ENCODE peak calls at places on chromosomes 11 and 22, in four cellular contexts. One of them, this sample, is unnamed.

GRCh38 chr11:14105446-14105845 is 142.9 kb downstream of the SPON1 start:
- DNase-seq in naive thymus-derived CD8-positive, alpha-beta T cell: no peak
- DNase-seq in HEK293T: no peak
- DNase-seq in foreskin fibroblast: no peak
- DNase-seq in this sample: no peak

GRCh38 chr11:2534957-2535672 is 90.3 kb downstream of the KCNQ1 start:
- DNase-seq in naive thymus-derived CD8-positive, alpha-beta T cell: peak
- DNase-seq in HEK293T: no peak
- DNase-seq in foreskin fibroblast: no peak
- DNase-seq in this sample: peak

GRCh38 chr11:69376155-69377028 is 82.4 kb downstream of the MYEOV start:
- DNase-seq in HEK293T: no peak
- DNase-seq in foreskin fibroblast: no peak
- DNase-seq in naive thymus-derived CD8-positive, alpha-beta T cell: peak
- DNase-seq in this sample: peak

GRCh38 chr11:15651782-15652181 is 537.1 kb downstream of the INSC start:
- DNase-seq in HEK293T: no peak
- DNase-seq in foreskin fibroblast: no peak
- DNase-seq in naive thymus-derived CD8-positive, alpha-beta T cell: no peak
- DNase-seq in this sample: peak

GRCh38 chr22:18110194-18110943 is at the start of gene TUBA8:
- DNase-seq in HEK293T: no peak
- DNase-seq in foreskin fibroblast: peak
- DNase-seq in naive thymus-derived CD8-positive, alpha-beta T cell: no peak
- DNase-seq in this sample: peak

GRCh38 chr11:3369366-3369765 is 9.6 kb downstream of the ZNF195 start:
- DNase-seq in naive thymus-derived CD8-positive, alpha-beta T cell: no peak
- DNase-seq in foreskin fibroblast: no peak
- DNase-seq in HEK293T: no peak
- DNase-seq in this sample: no peak

GRCh38 chr11:117299351-117300300 is 8.5 kb downstream of the BACE1-AS start:
- DNase-seq in naive thymus-derived CD8-positive, alpha-beta T cell: no peak
- DNase-seq in foreskin fibroblast: no peak
- DNase-seq in HEK293T: no peak
- DNase-seq in this sample: no peak

GRCh38 chr11:125274774-125275173 is 110.2 kb downstream of the PKNOX2 start:
- DNase-seq in naive thymus-derived CD8-positive, alpha-beta T cell: no peak
- DNase-seq in foreskin fibroblast: no peak
- DNase-seq in HEK293T: no peak
- DNase-seq in this sample: no peak

GRCh38 chr22:19958083-19959042 is 16.7 kb upstream of the TXNRD2 start:
- DNase-seq in foreskin fibroblast: peak
- DNase-seq in HEK293T: no peak
- DNase-seq in naive thymus-derived CD8-positive, alpha-beta T cell: peak
- DNase-seq in this sample: peak

GRCh38 chr22:46071451-46072029 is 78.8 kb upstream of the PPARA start:
- DNase-seq in naive thymus-derived CD8-positive, alpha-beta T cell: peak
- DNase-seq in HEK293T: peak
- DNase-seq in foreskin fibroblast: peak
- DNase-seq in this sample: peak

GRCh38 chr11:112805658-112806057 is 155.6 kb upstream of the NCAM1 start:
- DNase-seq in foreskin fibroblast: no peak
- DNase-seq in HEK293T: no peak
- DNase-seq in naive thymus-derived CD8-positive, alpha-beta T cell: no peak
- DNase-seq in this sample: no peak

GRCh38 chr11:92380882-92381281 is 156.3 kb downstream of the FAT3 start:
- DNase-seq in HEK293T: no peak
- DNase-seq in foreskin fibroblast: peak
- DNase-seq in naive thymus-derived CD8-positive, alpha-beta T cell: no peak
- DNase-seq in this sample: no peak

GRCh38 chr11:12724301-12725046 is 50.3 kb downstream of the TEAD1 start:
- DNase-seq in HEK293T: peak
- DNase-seq in naive thymus-derived CD8-positive, alpha-beta T cell: no peak
- DNase-seq in foreskin fibroblast: peak
- DNase-seq in this sample: peak

GRCh38 chr11:69411257-69411924 is 70.1 kb upstream of the LINC01488 start:
- DNase-seq in naive thymus-derived CD8-positive, alpha-beta T cell: no peak
- DNase-seq in foreskin fibroblast: peak
- DNase-seq in HEK293T: no peak
- DNase-seq in this sample: no peak

This sample was measured in kidney.